ENCODE peak calls at places on chromosomes 12 and 14, in ten cellular contexts. C is Peyer's patch, G is esophagus squamous epithelium, X is uterus, Z is esophagus muscularis mucosa, N is body of pancreas, M is breast epithelium, T is IMR-90, S is A549, L is thyroid gland. I is an unnamed sample.

GRCh38 chr12:6273209-6273928 is 37.1 kb upstream of the PLEKHG6 start:
- DNase-seq in T (no peak), S (no peak), X (no peak), L (peak; percentile 62), N (no peak), G (no peak), Z (no peak), C (no peak), M (no peak), I (no peak)

GRCh38 chr14:86166541-86166940 is 636.6 kb downstream of the FLRT2 start:
- DNase-seq in L (no peak), Z (no peak), S (no peak), M (no peak), T (no peak), X (no peak), G (no peak), C (no peak), N (no peak), I (no peak)

GRCh38 chr12:12018454-12018853 is 52.3 kb upstream of the BCL2L14 start:
- DNase-seq in T (peak; percentile 58), C (no peak), N (no peak), M (peak; percentile 89), X (no peak), L (peak; percentile 76), Z (no peak), G (no peak), S (no peak), I (no peak)

GRCh38 chr12:24921251-24922038 is 27.5 kb downstream of the BCAT1 start:
- DNase-seq in N (no peak), G (no peak), Z (no peak), C (no peak), L (no peak), T (peak; percentile 58), M (no peak), X (no peak), S (no peak), I (no peak)

GRCh38 chr12:121513464-121514183 is 67.2 kb downstream of the KDM2B start:
- DNase-seq in T (no peak), G (no peak), C (peak; percentile 79), L (peak; percentile 65), S (peak; percentile 84), X (no peak), N (no peak), Z (no peak), M (no peak), I (no peak)

GRCh38 chr14:70416322-70416716 is 571 bp downstream of the SYNJ2BP start:
- DNase-seq in S (peak; percentile 3), Z (no peak), L (no peak), N (no peak), T (peak; percentile 8), X (no peak), G (no peak), C (no peak), M (no peak), I (no peak)

GRCh38 chr14:47040490-47040889 is 388.9 kb upstream of the RPL10L start:
- DNase-seq in L (no peak), N (no peak), M (no peak), T (no peak), C (no peak), X (no peak), G (no peak), Z (no peak), S (peak; percentile 31), I (no peak)

GRCh38 chr12:45988259-45988658 is 2.1 kb downstream of the SCAF11 start:
- DNase-seq in X (no peak), N (no peak), M (no peak), L (no peak), G (no peak), Z (no peak), C (no peak), T (peak; percentile 82), S (no peak), I (no peak)

DNA sequence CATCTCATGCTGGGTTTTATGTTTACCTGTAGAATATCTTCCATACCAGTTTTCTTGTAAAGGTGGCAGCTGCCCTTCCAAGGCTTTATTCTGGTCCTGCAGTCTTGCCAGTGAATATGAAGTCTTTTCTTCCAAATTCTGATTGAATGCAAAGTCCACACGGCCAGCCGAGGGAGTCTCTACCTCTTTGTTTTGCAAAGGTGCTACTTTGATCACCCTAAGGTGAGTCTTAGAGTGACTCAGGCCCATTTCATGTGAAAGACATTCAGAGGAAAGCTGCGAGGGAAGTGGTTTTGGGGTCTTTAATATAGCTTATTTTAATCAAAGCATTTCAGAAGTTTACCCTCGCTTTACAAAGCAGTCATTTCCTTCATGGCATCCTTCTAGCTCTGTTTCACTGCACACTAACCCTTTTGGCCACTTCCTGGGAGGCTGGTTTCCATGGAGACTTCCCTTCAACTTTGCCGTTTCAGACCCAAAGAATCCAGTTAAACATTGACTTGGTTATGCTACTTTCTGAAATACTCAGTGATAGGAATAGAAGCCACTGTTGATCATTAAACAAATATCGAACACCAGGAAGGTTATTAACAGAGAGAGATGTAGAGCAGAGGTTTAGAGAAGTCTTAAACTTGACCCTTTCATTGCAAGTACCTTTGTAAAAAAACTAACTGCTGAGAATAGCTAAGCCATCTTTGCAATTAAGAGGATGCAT is at the start of gene CCDC198:
- DNase-seq in G (no peak), C (no peak), L (no peak), M (no peak), N (peak; percentile 34), S (peak; percentile 71), Z (no peak), T (no peak), X (no peak), I (no peak)
- TF ChIP-seq POLR2A in G (no peak), C (no peak), L (no peak), M (no peak), N (peak; percentile 41), S (no peak), Z (no peak), T (no peak), X (no peak), I (no peak)

GRCh38 chr14:69190191-69190590 is 1.1 kb upstream of the EXD2 start:
- DNase-seq in Z (no peak), N (no peak), M (no peak), X (no peak), S (no peak), T (no peak), G (no peak), C (no peak), L (no peak), I (no peak)

DNA sequence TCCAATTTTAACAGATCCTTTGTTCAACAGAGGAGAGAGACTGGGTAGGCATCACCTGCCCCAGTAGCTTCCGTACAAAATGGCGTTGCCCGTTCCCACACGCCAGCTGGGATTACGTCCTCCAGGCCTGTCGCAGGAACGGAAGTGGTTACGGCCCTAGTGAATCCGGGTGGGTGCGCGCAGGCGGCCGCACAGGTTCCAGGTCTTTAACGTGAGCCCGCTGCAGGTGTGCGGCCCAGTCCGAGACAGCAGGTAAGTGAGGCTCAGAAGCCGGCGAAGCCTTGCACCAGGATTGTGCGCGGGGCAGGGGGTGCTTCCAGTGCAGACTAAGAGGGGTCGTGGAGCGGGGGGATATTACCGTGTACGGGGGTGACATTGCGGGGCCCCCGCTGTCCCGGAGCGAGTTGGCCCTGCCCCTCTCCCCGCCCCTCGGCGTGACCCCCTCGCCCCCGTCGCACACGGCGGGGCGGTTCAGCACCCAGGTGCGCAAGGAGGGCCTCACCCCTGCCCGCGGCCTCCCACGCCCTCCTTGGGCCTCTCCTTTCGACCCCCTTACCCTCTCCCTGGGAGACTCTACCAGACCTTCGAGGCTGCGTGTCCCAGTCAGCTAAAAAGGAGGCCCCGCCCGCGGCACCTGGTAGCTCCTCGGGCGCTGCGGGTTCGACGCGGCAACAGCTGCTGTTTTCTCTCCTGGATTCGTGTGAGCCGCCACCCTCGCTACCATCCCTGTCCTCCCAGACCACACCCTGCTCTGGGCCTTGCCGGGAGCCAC is at the start of gene EXD2:
- DNase-seq in C (peak; percentile 96), G (peak; percentile 36), S (peak; percentile 94), M (peak; percentile 84), Z (peak; percentile 94), N (peak; percentile 94), T (peak; percentile 80), X (peak; percentile 86), L (peak; percentile 93), I (peak; percentile 86)
- H3K4me3 ChIP-seq in C (peak within 1 kb of the TSS; percentile 80), G (peak within 1 kb of the TSS; percentile 70), S (peak within 1 kb of the TSS; percentile 70), M (peak within 1 kb of the TSS; percentile 86), Z (peak within 1 kb of the TSS; percentile 91), N (peak within 1 kb of the TSS; percentile 35), T (peak within 1 kb of the TSS; percentile 86), X (peak within 1 kb of the TSS; percentile 85), L (peak within 1 kb of the TSS; percentile 96), I (peak within 1 kb of the TSS; percentile 99)

GRCh38 chr12:118190266-118190665 is 54.3 kb downstream of the PEBP1 start:
- DNase-seq in N (no peak), Z (no peak), T (peak; percentile 30), L (no peak), C (no peak), S (no peak), X (no peak), M (no peak), G (no peak), I (no peak)

GRCh38 chr12:118188690-118189371 is 52.9 kb downstream of the PEBP1 start:
- DNase-seq in M (no peak), C (no peak), L (no peak), N (no peak), Z (no peak), T (peak; percentile 60), G (no peak), S (no peak), X (peak; percentile 60), I (no peak)

GRCh38 chr12:118193477-118193876 is 57.6 kb downstream of the PEBP1 start:
- DNase-seq in T (no peak), Z (no peak), M (no peak), L (no peak), S (no peak), G (no peak), N (no peak), X (no peak), C (no peak), I (no peak)

GRCh38 chr12:118187746-118188390 is 51.9 kb downstream of the PEBP1 start:
- DNase-seq in C (no peak), T (no peak), X (no peak), G (no peak), M (no peak), S (no peak), N (no peak), L (no peak), Z (no peak), I (no peak)

GRCh38 chr12:118189761-118190181 is 53.8 kb downstream of the PEBP1 start:
- DNase-seq in C (no peak), T (peak; percentile 82), X (no peak), G (no peak), N (peak; percentile 19), Z (no peak), L (peak; percentile 39), M (no peak), S (no peak), I (no peak)
- H3K27ac ChIP-seq in C (peak overlapping the region; percentile 50), T (peak overlapping the region; percentile 100), X (peak overlapping the region; percentile 87), G (peak overlapping the region; percentile 40), N (peak overlapping the region; percentile 78), Z (peak overlapping the region; percentile 72), L (peak overlapping the region; percentile 44), M (peak overlapping the region; percentile 67), S (no peak overlapping the region), I (peak overlapping the region; percentile 52)

DNA sequence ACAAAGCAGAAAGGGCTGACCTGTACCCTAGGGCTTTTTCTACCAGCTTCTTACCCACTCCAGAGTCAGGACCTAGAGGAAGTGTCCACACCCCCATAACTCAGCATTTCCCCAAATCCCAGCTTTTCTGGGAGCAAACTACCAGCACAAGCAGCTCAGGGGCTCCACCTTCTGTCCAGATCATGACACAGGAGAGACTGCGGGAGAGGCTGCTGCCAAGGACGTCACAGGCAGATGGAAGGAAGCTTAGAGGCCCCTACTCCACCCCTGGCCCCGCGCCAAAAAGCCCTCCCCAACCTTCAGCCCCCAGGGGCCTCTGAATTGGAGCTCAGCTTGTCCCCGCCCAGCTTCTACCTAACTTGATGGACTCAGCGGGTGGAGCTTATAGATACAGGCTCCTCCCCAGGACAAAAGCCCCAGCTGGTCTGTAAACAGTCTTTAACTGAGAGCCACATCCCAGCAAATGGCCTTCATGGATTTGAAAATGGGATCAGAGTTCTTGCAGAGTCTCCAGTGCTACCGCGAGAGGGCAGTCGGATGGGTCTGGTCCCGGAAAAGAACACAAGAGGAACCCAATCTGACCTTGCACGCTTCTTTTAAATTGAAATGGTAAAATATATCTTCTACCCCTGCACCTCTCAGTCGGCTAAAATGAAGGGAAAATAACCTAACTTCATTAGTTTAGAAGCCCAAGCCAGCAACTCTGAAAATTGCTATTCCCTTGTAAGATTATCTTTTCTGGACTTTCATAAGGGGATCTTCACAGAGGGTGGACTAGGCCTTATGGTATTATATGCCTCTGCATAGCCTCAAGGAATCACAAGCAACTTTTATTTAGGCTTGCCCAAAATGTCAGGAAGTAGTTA is 6.8 kb upstream of the BAZ2A start:
- DNase-seq in Z (peak; percentile 100), M (peak; percentile 99), T (peak; percentile 100), C (peak; percentile 100), N (peak; percentile 98), X (peak; percentile 100), L (peak; percentile 99), S (peak; percentile 100), G (peak; percentile 77), I (peak; percentile 99)
- TF ChIP-seq POLR2A in Z (no peak), M (no peak), T (no peak), C (peak; percentile 76), N (peak; percentile 51), X (peak; percentile 98), L (peak; percentile 66), S (no peak), G (no peak), I (peak; percentile 58)